ENCODE peak calls at places on chromosomes 2 and 18, in nine cellular contexts. One of them, this sample, is unnamed.

GRCh38 chr2:228334173-228334572 is 152.7 kb upstream of the SPHKAP start:
- DNase-seq in lower lobe of right lung: no peak
- DNase-seq in fibroblast of lung: no peak
- DNase-seq in Caco-2: no peak
- DNase-seq in neural progenitor cell: no peak
- DNase-seq in tibial nerve: no peak
- DNase-seq in foreskin keratinocyte: no peak
- DNase-seq in cardiac muscle cell: no peak
- DNase-seq in heart left ventricle: no peak
- DNase-seq in this sample: no peak

GRCh38 chr2:240952496-240953246 is 45.7 kb upstream of the SNED1 start:
- DNase-seq in neural progenitor cell: no peak
- DNase-seq in Caco-2: no peak
- DNase-seq in foreskin keratinocyte: no peak
- DNase-seq in tibial nerve: no peak
- DNase-seq in fibroblast of lung: no peak
- DNase-seq in lower lobe of right lung: peak; percentile 20
- DNase-seq in cardiac muscle cell: no peak
- DNase-seq in heart left ventricle: no peak
- DNase-seq in this sample: peak; percentile 21

GRCh38 chr2:11874861-11875260 is 128.4 kb downstream of the LPIN1 start:
- DNase-seq in cardiac muscle cell: no peak
- DNase-seq in tibial nerve: no peak
- DNase-seq in heart left ventricle: no peak
- DNase-seq in foreskin keratinocyte: no peak
- DNase-seq in lower lobe of right lung: no peak
- DNase-seq in neural progenitor cell: no peak
- DNase-seq in fibroblast of lung: no peak
- DNase-seq in Caco-2: no peak
- DNase-seq in this sample: no peak

GRCh38 chr18:24368749-24369148 is 28.9 kb downstream of the OSBPL1A start:
- DNase-seq in Caco-2: no peak
- DNase-seq in neural progenitor cell: no peak
- DNase-seq in lower lobe of right lung: no peak
- DNase-seq in fibroblast of lung: no peak
- DNase-seq in cardiac muscle cell: no peak
- DNase-seq in foreskin keratinocyte: peak; percentile 79
- DNase-seq in heart left ventricle: no peak
- DNase-seq in tibial nerve: no peak
- DNase-seq in this sample: no peak

GRCh38 chr18:46621111-46621766 is 35.8 kb downstream of the LOXHD1 start:
- DNase-seq in foreskin keratinocyte: no peak
- DNase-seq in heart left ventricle: no peak
- DNase-seq in fibroblast of lung: no peak
- DNase-seq in neural progenitor cell: no peak
- DNase-seq in tibial nerve: no peak
- DNase-seq in Caco-2: no peak
- DNase-seq in cardiac muscle cell: no peak
- DNase-seq in lower lobe of right lung: no peak
- DNase-seq in this sample: no peak

GRCh38 chr2:8882094-8882493 is 44.7 kb upstream of the KIDINS220 start:
- DNase-seq in foreskin keratinocyte: peak; percentile 40
- DNase-seq in neural progenitor cell: peak; percentile 77
- DNase-seq in lower lobe of right lung: no peak
- DNase-seq in fibroblast of lung: no peak
- DNase-seq in heart left ventricle: no peak
- DNase-seq in Caco-2: no peak
- DNase-seq in cardiac muscle cell: peak; percentile 47
- DNase-seq in tibial nerve: no peak
- DNase-seq in this sample: no peak

GRCh38 chr2:152376968-152377367 is 42.0 kb downstream of the FMNL2 start:
- DNase-seq in fibroblast of lung: peak; percentile 20
- DNase-seq in tibial nerve: no peak
- DNase-seq in Caco-2: no peak
- DNase-seq in heart left ventricle: no peak
- DNase-seq in neural progenitor cell: no peak
- DNase-seq in lower lobe of right lung: no peak
- DNase-seq in cardiac muscle cell: no peak
- DNase-seq in foreskin keratinocyte: no peak
- DNase-seq in this sample: no peak

GRCh38 chr2:216665717-216666116 is 29.6 kb downstream of the IGFBP5 start:
- DNase-seq in cardiac muscle cell: peak; percentile 34
- DNase-seq in lower lobe of right lung: no peak
- DNase-seq in heart left ventricle: no peak
- DNase-seq in neural progenitor cell: peak; percentile 86
- DNase-seq in tibial nerve: no peak
- DNase-seq in Caco-2: peak; percentile 49
- DNase-seq in fibroblast of lung: no peak
- DNase-seq in foreskin keratinocyte: peak; percentile 71
- DNase-seq in this sample: peak; percentile 38

DNA sequence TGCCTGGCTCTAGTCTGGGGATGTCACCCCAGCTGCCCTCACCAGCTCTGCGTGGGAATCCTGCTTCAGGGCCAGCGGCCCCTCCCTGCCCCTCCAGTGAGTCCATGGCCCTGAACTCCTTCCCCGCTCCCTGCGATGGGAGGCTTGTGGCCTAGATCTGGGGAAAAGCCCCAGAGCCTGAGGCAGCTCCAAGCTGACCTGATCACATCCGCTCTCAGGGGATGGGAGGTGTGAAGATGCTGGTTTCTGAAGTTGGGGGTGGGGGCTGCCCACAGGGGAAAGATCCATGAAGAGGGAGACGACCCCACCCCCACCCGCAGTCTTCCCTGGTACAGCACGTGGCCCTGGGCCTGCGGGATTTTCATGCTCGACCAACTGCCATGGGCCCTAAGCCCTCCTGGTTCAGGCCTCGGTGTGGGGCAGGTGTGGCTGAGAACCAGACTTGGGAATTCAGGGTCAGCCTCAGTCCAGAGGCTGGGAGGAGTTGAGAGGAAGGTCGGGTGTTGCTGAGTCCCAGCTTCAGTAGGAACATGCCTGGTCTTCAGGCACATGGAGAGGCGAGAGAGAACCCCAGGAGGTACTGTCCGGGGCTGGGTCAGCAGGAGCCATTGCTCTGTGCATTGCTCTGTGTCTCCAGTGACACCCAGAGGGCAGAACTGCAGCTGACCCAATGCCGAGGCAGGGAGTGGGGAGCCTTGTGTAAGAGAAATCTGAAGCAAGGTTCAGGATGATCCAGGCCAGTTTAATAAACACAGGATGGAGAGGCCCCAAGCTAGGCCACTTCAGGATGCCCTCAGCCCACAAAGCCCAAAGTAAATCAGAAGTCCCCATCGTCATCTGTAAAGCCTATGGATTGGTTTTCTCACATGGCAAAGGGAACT is 115.1 kb downstream of the CAPN13 start:
- DNase-seq in heart left ventricle: no peak
- DNase-seq in neural progenitor cell: no peak
- DNase-seq in foreskin keratinocyte: no peak
- DNase-seq in fibroblast of lung: no peak
- DNase-seq in Caco-2: no peak
- DNase-seq in tibial nerve: no peak
- DNase-seq in cardiac muscle cell: peak; percentile 29
- DNase-seq in lower lobe of right lung: no peak
- DNase-seq in this sample: no peak
- H3K4me1 ChIP-seq in heart left ventricle: peaks cover 10% of the 10 kb centered on the region
- H3K4me1 ChIP-seq in neural progenitor cell: peaks cover 4% of the 10 kb centered on the region
- H3K4me1 ChIP-seq in foreskin keratinocyte: no peaks in the 10 kb centered on the region
- H3K4me1 ChIP-seq in fibroblast of lung: no peaks in the 10 kb centered on the region
- H3K4me1 ChIP-seq in Caco-2: no peaks in the 10 kb centered on the region
- H3K4me1 ChIP-seq in tibial nerve: no peaks in the 10 kb centered on the region
- H3K4me1 ChIP-seq in cardiac muscle cell: peaks cover 40% of the 10 kb centered on the region
- H3K4me1 ChIP-seq in lower lobe of right lung: peaks cover 12% of the 10 kb centered on the region
- H3K4me1 ChIP-seq in this sample: no peaks in the 10 kb centered on the region

GRCh38 chr2:105399207-105399861 is 483 bp upstream of the FHL2 start:
- DNase-seq in Caco-2: peak; percentile 62
- DNase-seq in lower lobe of right lung: no peak
- DNase-seq in foreskin keratinocyte: no peak
- DNase-seq in fibroblast of lung: no peak
- DNase-seq in neural progenitor cell: no peak
- DNase-seq in heart left ventricle: no peak
- DNase-seq in tibial nerve: no peak
- DNase-seq in cardiac muscle cell: no peak
- DNase-seq in this sample: no peak

GRCh38 chr2:105397025-105397722 is 1.7 kb downstream of the FHL2 start:
- DNase-seq in lower lobe of right lung: no peak
- DNase-seq in tibial nerve: no peak
- DNase-seq in heart left ventricle: no peak
- DNase-seq in Caco-2: no peak
- DNase-seq in foreskin keratinocyte: no peak
- DNase-seq in neural progenitor cell: no peak
- DNase-seq in cardiac muscle cell: peak; percentile 60
- DNase-seq in fibroblast of lung: peak; percentile 56
- DNase-seq in this sample: no peak

GRCh38 chr2:105396254-105397024 is 2.4 kb downstream of the FHL2 start:
- DNase-seq in heart left ventricle: no peak
- DNase-seq in fibroblast of lung: peak; percentile 97
- DNase-seq in tibial nerve: peak; percentile 48
- DNase-seq in lower lobe of right lung: no peak
- DNase-seq in cardiac muscle cell: peak; percentile 87
- DNase-seq in Caco-2: peak; percentile 75
- DNase-seq in neural progenitor cell: no peak
- DNase-seq in foreskin keratinocyte: peak; percentile 99
- DNase-seq in this sample: no peak

GRCh38 chr2:105398522-105399206 is at the start of gene FHL2:
- DNase-seq in lower lobe of right lung: peak; percentile 72
- DNase-seq in tibial nerve: peak; percentile 52
- DNase-seq in cardiac muscle cell: peak; percentile 91
- DNase-seq in Caco-2: peak; percentile 87
- DNase-seq in fibroblast of lung: peak; percentile 84
- DNase-seq in heart left ventricle: peak; percentile 74
- DNase-seq in foreskin keratinocyte: peak; percentile 56
- DNase-seq in neural progenitor cell: peak; percentile 92
- DNase-seq in this sample: peak; percentile 47

GRCh38 chr2:105397959-105398521 is 811 bp downstream of the FHL2 start:
- DNase-seq in neural progenitor cell: no peak
- DNase-seq in lower lobe of right lung: no peak
- DNase-seq in fibroblast of lung: peak; percentile 39
- DNase-seq in foreskin keratinocyte: no peak
- DNase-seq in heart left ventricle: no peak
- DNase-seq in Caco-2: no peak
- DNase-seq in tibial nerve: no peak
- DNase-seq in cardiac muscle cell: peak; percentile 57
- DNase-seq in this sample: no peak
- H3K4me1 ChIP-seq in neural progenitor cell: no peaks in the 10 kb centered on the region
- H3K4me1 ChIP-seq in lower lobe of right lung: peaks cover 4% of the 10 kb centered on the region
- H3K4me1 ChIP-seq in fibroblast of lung: peaks cover 14% of the 10 kb centered on the region
- H3K4me1 ChIP-seq in foreskin keratinocyte: peaks cover 10% of the 10 kb centered on the region
- H3K4me1 ChIP-seq in heart left ventricle: peaks cover 13% of the 10 kb centered on the region
- H3K4me1 ChIP-seq in Caco-2: peaks cover 32% of the 10 kb centered on the region
- H3K4me1 ChIP-seq in tibial nerve: no peaks in the 10 kb centered on the region
- H3K4me1 ChIP-seq in cardiac muscle cell: peaks cover 20% of the 10 kb centered on the region
- H3K4me1 ChIP-seq in this sample: no peaks in the 10 kb centered on the region

DNA sequence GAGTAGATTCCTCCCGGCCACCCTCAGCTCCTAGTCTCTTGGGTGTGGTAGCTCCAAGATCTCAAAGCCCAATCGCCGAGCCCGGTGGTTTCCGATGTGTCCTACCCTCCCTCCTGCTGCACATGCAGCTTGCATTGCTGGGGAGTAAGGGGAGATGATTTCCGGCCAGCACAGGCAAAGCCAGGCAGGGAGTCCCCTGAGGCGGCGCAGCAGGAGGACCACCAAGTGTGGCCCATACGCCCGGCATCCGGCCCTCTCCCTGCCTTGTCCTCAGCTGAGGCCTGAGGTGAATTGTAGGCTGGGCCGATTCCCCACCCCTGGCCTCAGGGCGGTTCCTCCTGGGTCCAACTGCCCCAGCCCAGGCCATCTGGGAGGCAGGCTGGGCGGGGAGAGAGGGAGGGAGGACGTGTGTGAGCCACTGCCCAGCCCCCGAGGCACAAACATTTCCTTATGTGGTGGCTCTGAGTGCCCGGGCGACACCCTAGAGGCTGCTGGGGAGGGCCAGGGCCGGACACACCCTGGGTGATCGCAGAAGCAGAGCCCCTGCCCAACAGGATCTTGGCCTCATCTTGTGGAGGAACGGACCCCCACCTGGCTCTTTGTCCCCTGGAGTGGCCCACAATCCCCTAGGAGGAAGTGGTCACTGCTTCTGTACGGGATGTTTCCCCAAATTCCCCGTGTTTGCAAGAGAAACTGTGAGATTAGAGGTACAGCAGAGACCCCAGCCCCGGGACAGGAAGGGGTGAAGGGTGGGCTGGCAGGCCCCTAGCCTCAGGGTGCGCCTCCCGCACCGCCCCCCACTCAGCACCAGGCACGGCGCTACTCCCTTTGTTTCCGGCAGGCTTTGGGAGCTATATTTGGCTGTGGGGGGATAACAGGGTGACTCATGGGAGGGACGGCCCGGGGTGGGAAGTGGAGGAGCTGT is 41.9 kb upstream of the PTMA start:
- DNase-seq in cardiac muscle cell: peak; percentile 95
- DNase-seq in heart left ventricle: peak; percentile 97
- DNase-seq in lower lobe of right lung: peak; percentile 98
- DNase-seq in fibroblast of lung: peak; percentile 86
- DNase-seq in neural progenitor cell: peak; percentile 92
- DNase-seq in Caco-2: peak; percentile 94
- DNase-seq in foreskin keratinocyte: peak; percentile 69
- DNase-seq in tibial nerve: peak; percentile 86
- DNase-seq in this sample: peak; percentile 94
- H3K4me1 ChIP-seq in cardiac muscle cell: peaks cover 27% of the 10 kb centered on the region
- H3K4me1 ChIP-seq in heart left ventricle: peaks cover 38% of the 10 kb centered on the region
- H3K4me1 ChIP-seq in lower lobe of right lung: peaks cover 52% of the 10 kb centered on the region
- H3K4me1 ChIP-seq in fibroblast of lung: peaks cover 9% of the 10 kb centered on the region
- H3K4me1 ChIP-seq in neural progenitor cell: peaks cover 20% of the 10 kb centered on the region
- H3K4me1 ChIP-seq in Caco-2: peaks cover 29% of the 10 kb centered on the region
- H3K4me1 ChIP-seq in foreskin keratinocyte: peaks cover 12% of the 10 kb centered on the region
- H3K4me1 ChIP-seq in tibial nerve: no peaks in the 10 kb centered on the region
- H3K4me1 ChIP-seq in this sample: no peaks in the 10 kb centered on the region

GRCh38 chr2:29109246-29109645 is 6.0 kb upstream of the CLIP4 start:
- DNase-seq in Caco-2: no peak
- DNase-seq in cardiac muscle cell: no peak
- DNase-seq in foreskin keratinocyte: no peak
- DNase-seq in heart left ventricle: no peak
- DNase-seq in tibial nerve: no peak
- DNase-seq in neural progenitor cell: no peak
- DNase-seq in fibroblast of lung: no peak
- DNase-seq in lower lobe of right lung: no peak
- DNase-seq in this sample: no peak

GRCh38 chr2:29106241-29106640 is 9.0 kb upstream of the CLIP4 start:
- DNase-seq in fibroblast of lung: no peak
- DNase-seq in Caco-2: no peak
- DNase-seq in foreskin keratinocyte: no peak
- DNase-seq in tibial nerve: no peak
- DNase-seq in heart left ventricle: no peak
- DNase-seq in cardiac muscle cell: no peak
- DNase-seq in neural progenitor cell: no peak
- DNase-seq in lower lobe of right lung: no peak
- DNase-seq in this sample: no peak

GRCh38 chr2:29105375-29105774 is 9.8 kb upstream of the CLIP4 start:
- DNase-seq in neural progenitor cell: no peak
- DNase-seq in cardiac muscle cell: no peak
- DNase-seq in Caco-2: no peak
- DNase-seq in foreskin keratinocyte: no peak
- DNase-seq in lower lobe of right lung: no peak
- DNase-seq in fibroblast of lung: no peak
- DNase-seq in heart left ventricle: no peak
- DNase-seq in tibial nerve: no peak
- DNase-seq in this sample: no peak

GRCh38 chr2:29108225-29108624 is 7.0 kb upstream of the CLIP4 start:
- DNase-seq in fibroblast of lung: peak; percentile 96
- DNase-seq in Caco-2: no peak
- DNase-seq in tibial nerve: no peak
- DNase-seq in lower lobe of right lung: no peak
- DNase-seq in neural progenitor cell: no peak
- DNase-seq in cardiac muscle cell: peak; percentile 93
- DNase-seq in heart left ventricle: no peak
- DNase-seq in foreskin keratinocyte: peak; percentile 89
- DNase-seq in this sample: no peak

DNA sequence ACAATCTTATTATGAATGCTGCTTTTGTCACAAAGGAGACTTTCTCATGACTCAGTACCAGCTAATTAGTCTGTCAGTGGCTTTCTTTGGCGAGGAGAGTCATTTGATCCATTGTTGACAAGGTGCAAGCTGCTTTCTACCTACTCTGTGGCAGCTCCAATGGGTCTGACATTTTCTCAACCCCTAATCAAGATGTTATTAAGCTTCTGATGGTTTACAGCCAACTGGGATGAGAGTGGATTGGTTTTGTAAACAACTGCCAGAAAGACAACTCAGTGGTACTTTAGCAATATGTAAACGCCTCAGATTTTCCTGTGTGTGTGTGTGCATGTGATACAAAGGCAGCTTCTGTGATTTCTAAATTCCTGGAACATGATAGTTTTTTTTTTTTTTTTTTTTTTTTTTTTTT is 8.2 kb upstream of the CLIP4 start:
- DNase-seq in fibroblast of lung: peak; percentile 63
- DNase-seq in heart left ventricle: no peak
- DNase-seq in tibial nerve: no peak
- DNase-seq in Caco-2: no peak
- DNase-seq in cardiac muscle cell: peak; percentile 52
- DNase-seq in foreskin keratinocyte: no peak
- DNase-seq in neural progenitor cell: peak; percentile 36
- DNase-seq in lower lobe of right lung: no peak
- DNase-seq in this sample: no peak
- H3K4me1 ChIP-seq in fibroblast of lung: no peaks in the 10 kb centered on the region
- H3K4me1 ChIP-seq in heart left ventricle: no peaks in the 10 kb centered on the region
- H3K4me1 ChIP-seq in tibial nerve: no peaks in the 10 kb centered on the region
- H3K4me1 ChIP-seq in Caco-2: no peaks in the 10 kb centered on the region
- H3K4me1 ChIP-seq in cardiac muscle cell: no peaks in the 10 kb centered on the region
- H3K4me1 ChIP-seq in foreskin keratinocyte: peaks cover 21% of the 10 kb centered on the region
- H3K4me1 ChIP-seq in neural progenitor cell: peaks cover 6% of the 10 kb centered on the region
- H3K4me1 ChIP-seq in lower lobe of right lung: no peaks in the 10 kb centered on the region
- H3K4me1 ChIP-seq in this sample: no peaks in the 10 kb centered on the region

This sample was measured in pancreas.